ENCODE peak calls at places on chromosomes 4 and X, in six cellular contexts. Q is mammary epithelial cell, T is colonic mucosa, A is tibial nerve, S is psoas muscle, R is right lobe of liver. F is an unnamed sample.
A peak's percentile ranks its signal among the peaks of the same experiment; 100 is the strongest.

GRCh38 chr4:6272863-6273660 is 3.4 kb downstream of the WFS1 start:
- DNase-seq in S (peak; percentile 48), A (no peak), T (no peak), R (no peak), Q (peak; percentile 63), F (no peak)

GRCh38 chrX:2188316-2188715 is 312.5 kb downstream of the DHRSX start:
- DNase-seq in R (no peak), T (no peak), Q (no peak), A (no peak), S (no peak), F (no peak)

GRCh38 chr4:156538210-156538609 is 433.4 kb downstream of the PDGFC start:
- DNase-seq in R (no peak), T (no peak), Q (no peak), S (no peak), A (no peak), F (no peak)

GRCh38 chrX:65781845-65782244 is 114.4 kb downstream of the MSN start:
- DNase-seq in T (no peak), R (no peak), Q (no peak), S (no peak), A (no peak), F (no peak)

GRCh38 chr4:4200624-4201023 is 26.1 kb downstream of the OTOP1 start:
- DNase-seq in R (no peak), Q (no peak), S (no peak), T (no peak), A (no peak), F (no peak)

GRCh38 chr4:153010137-153010536 is 74.0 kb downstream of the FHDC1 start:
- DNase-seq in R (no peak), T (no peak), S (no peak), A (no peak), Q (no peak), F (no peak)

GRCh38 chr4:183960021-183960420 is 54.9 kb downstream of the STOX2 start:
- DNase-seq in R (no peak), S (peak; percentile 70), Q (peak; percentile 56), A (peak; percentile 54), T (peak; percentile 32), F (no peak)

GRCh38 chr4:5959221-5959982 is 58.8 kb downstream of the C4orf50 start:
- DNase-seq in Q (no peak), S (no peak), R (no peak), A (no peak), T (no peak), F (no peak)

GRCh38 chrX:43655151-43655676 is 885 bp upstream of the MAOA start:
- DNase-seq in T (peak; percentile 42), S (peak; percentile 69), Q (peak; percentile 53), A (peak; percentile 12), R (no peak), F (peak; percentile 70)

GRCh38 chrX:24465524-24465850 is 401 bp downstream of the PDK3 start:
- DNase-seq in S (no peak), R (no peak), Q (no peak), T (no peak), A (no peak), F (no peak)

GRCh38 chrX:2609431-2610238 is 81.5 kb upstream of the CD99 start:
- DNase-seq in A (no peak), S (no peak), R (no peak), Q (peak; percentile 34), T (peak; percentile 36), F (no peak)

GRCh38 chr4:144174401-144175067 is 34.0 kb upstream of the GYPA start:
- DNase-seq in T (no peak), R (no peak), A (no peak), Q (peak; percentile 50), S (no peak), F (no peak)

GRCh38 chr4:144687466-144687865 is 41.5 kb downstream of the HHIP start:
- DNase-seq in T (no peak), A (no peak), R (no peak), Q (peak; percentile 33), S (no peak), F (no peak)

GRCh38 chrX:23503835-23504539 is 163.3 kb upstream of the PRDX4 start:
- DNase-seq in Q (peak; percentile 90), S (peak; percentile 81), T (peak; percentile 76), R (peak; percentile 80), A (peak; percentile 62), F (peak; percentile 80)

GRCh38 chr4:98027827-98028226 is 115.4 kb downstream of the STPG2 start:
- DNase-seq in S (no peak), R (no peak), A (no peak), Q (peak; percentile 72), T (no peak), F (no peak)

GRCh38 chrX:72572248-72573157 is at the start of gene HDAC8:
- DNase-seq in R (peak; percentile 63), A (peak; percentile 29), S (peak; percentile 76), T (peak; percentile 72), Q (peak; percentile 72), F (peak; percentile 62)

GRCh38 chr4:146398404-146398803 is 123.3 kb downstream of the SLC10A7 start:
- DNase-seq in S (no peak), R (no peak), T (no peak), A (no peak), Q (no peak), F (no peak)

GRCh38 chr4:80393246-80393969 is 57.9 kb downstream of the CFAP299 start:
- DNase-seq in T (no peak), R (no peak), Q (peak; percentile 72), S (no peak), A (no peak), F (no peak)

GRCh38 chrX:40653535-40653934 is 6.2 kb upstream of the CXorf38 start:
- DNase-seq in T (no peak), Q (no peak), R (no peak), A (no peak), S (no peak), F (no peak)

GRCh38 chr4:16250665-16251365 is 24.5 kb upstream of the TAPT1 start:
- DNase-seq in A (no peak), T (no peak), Q (no peak), S (no peak), R (no peak), F (no peak)

GRCh38 chrX:38061335-38061734 is 55.0 kb downstream of the SYTL5 start:
- DNase-seq in A (no peak), Q (peak; percentile 36), S (no peak), R (no peak), T (no peak), F (no peak)

GRCh38 chr4:125140966-125141495 is 173.7 kb upstream of the FAT4 start:
- DNase-seq in R (no peak), Q (peak; percentile 45), T (no peak), A (no peak), S (no peak), F (no peak)

GRCh38 chr4:107862658-107863057 is 37.9 kb downstream of the SGMS2 start:
- DNase-seq in S (no peak), R (peak; percentile 22), A (no peak), Q (peak; percentile 97), T (peak; percentile 25), F (peak; percentile 23)

GRCh38 chrX:100830143-100830542 is 10.0 kb downstream of the CSTF2 start:
- DNase-seq in Q (no peak), T (no peak), R (no peak), S (no peak), A (no peak), F (no peak)

GRCh38 chr4:108045687-108046024 is 56.0 kb downstream of the HADH start:
- DNase-seq in T (no peak), S (peak; percentile 59), R (no peak), A (no peak), Q (peak; percentile 9), F (no peak)

GRCh38 chr4:40335508-40335860 is 351 bp downstream of the CHRNA9 start:
- DNase-seq in A (no peak), T (no peak), R (no peak), S (no peak), Q (no peak), F (no peak)

GRCh38 chr4:183328832-183329231 is 6.6 kb upstream of the CLDN24 start:
- DNase-seq in R (no peak), Q (no peak), A (no peak), S (no peak), T (no peak), F (no peak)

GRCh38 chr4:87188063-87188462 is 32.4 kb downstream of the KLHL8 start:
- DNase-seq in S (no peak), T (no peak), A (no peak), R (no peak), Q (no peak), F (no peak)

GRCh38 chr4:94459462-94460161 is 7.9 kb downstream of the PDLIM5 start:
- DNase-seq in R (no peak), S (no peak), Q (peak; percentile 48), A (no peak), T (no peak), F (no peak)
- H3K4me1 ChIP-seq in R (no peaks in the 10 kb centered on the region), S (peaks cover 51% of the 10 kb centered on the region), Q (peaks cover 47% of the 10 kb centered on the region), A (peaks cover 25% of the 10 kb centered on the region), T (no peaks in the 10 kb centered on the region), F (no peaks in the 10 kb centered on the region)

GRCh38 chrX:47223476-47224250 is 5.2 kb downstream of the CDK16 start:
- DNase-seq in R (no peak), A (no peak), T (no peak), S (no peak), Q (no peak), F (peak; percentile 13)

GRCh38 chrX:47226531-47227333 is 6.1 kb upstream of the USP11 start:
- DNase-seq in R (no peak), T (no peak), Q (no peak), A (no peak), S (no peak), F (peak; percentile 40)

GRCh38 chrX:47224266-47224895 is 5.9 kb downstream of the CDK16 start:
- DNase-seq in A (no peak), S (peak; percentile 34), T (no peak), Q (no peak), R (no peak), F (no peak)

GRCh38 chrX:47226071-47226470 is 6.7 kb upstream of the USP11 start:
- DNase-seq in A (no peak), Q (no peak), S (peak; percentile 30), R (no peak), T (no peak), F (peak; percentile 25)

GRCh38 chrX:47224896-47225290 is 6.4 kb downstream of the CDK16 start:
- DNase-seq in S (no peak), Q (no peak), R (no peak), A (no peak), T (no peak), F (no peak)
- H3K36me3 ChIP-seq in S (peaks cover 5% of the 10 kb centered on the region), Q (peaks cover 19% of the 10 kb centered on the region), R (peaks cover 44% of the 10 kb centered on the region), A (no peaks in the 10 kb centered on the region), T (no peaks in the 10 kb centered on the region), F (peaks cover 63% of the 10 kb centered on the region)

DNA sequence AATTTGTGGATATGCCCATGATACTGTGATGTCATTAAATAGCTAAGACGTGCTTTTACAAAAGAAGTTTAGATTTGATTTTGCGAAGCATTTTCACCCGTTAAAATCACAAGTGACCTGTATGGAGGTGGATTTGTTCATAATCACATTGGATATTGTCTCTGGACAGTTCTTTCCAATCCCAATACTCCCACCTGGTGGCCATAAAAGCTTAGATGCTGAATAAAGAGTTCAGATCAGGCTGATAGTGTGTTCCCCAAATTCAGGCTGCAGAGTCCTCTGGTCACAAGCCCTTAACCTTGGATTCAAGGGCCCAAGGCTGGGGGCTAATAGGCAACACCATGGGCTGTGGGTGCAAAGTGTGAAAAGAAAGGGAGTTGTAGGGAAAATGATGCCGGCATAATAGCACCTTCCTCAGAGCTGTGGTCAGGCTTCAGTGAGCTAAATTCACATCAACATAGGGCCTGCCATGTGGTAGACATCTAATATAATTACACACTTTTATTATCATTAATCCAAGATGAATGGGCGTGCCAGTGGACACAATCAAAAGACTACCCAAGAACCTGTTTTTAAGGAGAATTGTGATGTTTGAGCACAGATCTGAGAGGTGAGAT is 28.1 kb downstream of the SMIM43 start:
- DNase-seq in R (no peak), S (no peak), Q (peak; percentile 47), A (no peak), T (peak; percentile 25), F (no peak)
- TF ChIP-seq CTCF in R (peak; percentile 55), S (peak; percentile 45), Q (peak; percentile 67), A (peak; percentile 32), T (peak; percentile 26), F (peak; percentile 47)

GRCh38 chr4:39050590-39050989 is 11.4 kb upstream of the KLHL5 start:
- DNase-seq in T (no peak), A (no peak), R (no peak), Q (no peak), S (no peak), F (no peak)
- H3K4me1 ChIP-seq in T (no peaks in the 10 kb centered on the region), A (peaks cover 16% of the 10 kb centered on the region), R (no peaks in the 10 kb centered on the region), Q (peaks cover 10% of the 10 kb centered on the region), S (no peaks in the 10 kb centered on the region), F (peaks cover 3% of the 10 kb centered on the region)